ENCODE peak calls at places on chromosomes 5 and 9, in ten cellular contexts. V is suprapubic skin; K is H9; T is caudate nucleus; A is SK-N-SH; L is LHCN-M2; U is stimulated activated CD8-positive, alpha-beta memory T cell treated with anti-CD3 and anti-CD28 coated beads, Interleukin-4, amount 100 ng/mL, for 4 hours; W is CD4-positive, alpha-beta memory T cell; S is left lobe of liver; E is right lobe of liver. Y is an unnamed sample.

GRCh38 chr5:6221141-6221626 is 157.2 kb downstream of the MED10 start:
- DNase-seq in A (no peak), S (no peak), U (no peak), K (no peak), T (no peak), V (no peak), W (no peak), E (no peak), L (no peak), Y (no peak)

GRCh38 chr9:35690447-35691324 is 961 bp upstream of the TPM2 start:
- DNase-seq in A (peak), S (no peak), U (no peak), W (no peak), K (peak), T (peak), E (peak), V (peak), L (peak), Y (peak)

GRCh38 chr9:122389799-122390481 is 19.1 kb downstream of the PTGS1 start:
- DNase-seq in S (no peak), A (no peak), T (no peak), U (no peak), K (peak), L (peak), E (no peak), W (no peak), V (no peak), Y (no peak)

GRCh38 chr5:109196486-109196885 is 213.3 kb downstream of the PJA2 start:
- DNase-seq in L (no peak), V (no peak), T (no peak), E (no peak), W (no peak), U (no peak), A (no peak), S (no peak), K (no peak), Y (no peak)

GRCh38 chr9:119677811-119678530 is 308.7 kb upstream of the BRINP1 start:
- DNase-seq in U (no peak), V (no peak), E (no peak), A (no peak), T (no peak), S (no peak), W (no peak), K (no peak), L (no peak), Y (no peak)

GRCh38 chr9:130343445-130343918 is 77.9 kb downstream of the HMCN2 start:
- DNase-seq in W (no peak), E (no peak), T (no peak), V (no peak), S (no peak), U (no peak), K (peak), L (no peak), A (peak), Y (no peak)

GRCh38 chr5:179974946-179975712 is 67.4 kb upstream of the TBC1D9B start:
- DNase-seq in A (peak), W (peak), T (peak), K (peak), E (peak), L (peak), V (no peak), S (no peak), U (no peak), Y (no peak)

GRCh38 chr5:160438316-160439204 is 16.9 kb downstream of the PTTG1 start:
- DNase-seq in T (peak), A (peak), V (no peak), K (peak), S (no peak), E (no peak), L (peak), W (peak), U (peak), Y (peak)

GRCh38 chr9:79023134-79023577 is 548.6 kb upstream of the TLE4 start:
- DNase-seq in L (peak), K (no peak), V (no peak), E (no peak), U (no peak), T (no peak), A (no peak), W (no peak), S (no peak), Y (no peak)